ENCODE peak calls at places on chromosomes 6 and 20, in nine cellular contexts. I is fibroblast of lung, S is SK-N-SH, Z is AG09309, Q is astrocyte of the spinal cord, U is left lung, R is endodermal cell, V is fibroblast of villous mesenchyme, G is fibroblast of mammary gland. A is an unnamed sample.

GRCh38 chr6:143620461-143620860 is 57.3 kb upstream of the PHACTR2 start:
- DNase-seq in I (peak), S (no peak), Z (no peak), Q (peak), U (no peak), R (no peak), V (peak), G (peak), A (peak)

GRCh38 chr20:20360464-20360863 is 7.4 kb upstream of the INSM1 start:
- DNase-seq in I (peak), S (peak), Z (peak), Q (peak), U (no peak), R (peak), V (peak), G (peak), A (peak)

GRCh38 chr20:57429579-57430202 is 38.5 kb downstream of the RBM38 start:
- DNase-seq in I (no peak), S (no peak), Z (no peak), Q (peak), U (no peak), R (no peak), V (no peak), G (peak), A (no peak)

GRCh38 chr6:130708338-130708737 is 118.9 kb upstream of the SMLR1 start:
- DNase-seq in I (no peak), S (no peak), Z (peak), Q (no peak), U (no peak), R (no peak), V (peak), G (no peak), A (no peak)

GRCh38 chr6:100176321-100176950 is 182.4 kb upstream of the MCHR2 start:
- DNase-seq in I (peak), S (no peak), Z (peak), Q (peak), U (no peak), R (peak), V (peak), G (peak), A (peak)

GRCh38 chr6:81988446-81988845 is 236.0 kb upstream of the TENT5A start:
- DNase-seq in I (no peak), S (no peak), Z (no peak), Q (no peak), U (no peak), R (no peak), V (no peak), G (no peak), A (no peak)

GRCh38 chr6:106084973-106085686 is 1.0 kb upstream of the PRDM1 start:
- DNase-seq in I (peak), S (no peak), Z (no peak), Q (peak), U (no peak), R (no peak), V (peak), G (peak), A (no peak)

GRCh38 chr6:147547369-147547902 is 38.9 kb downstream of the SAMD5 start:
- DNase-seq in I (no peak), S (no peak), Z (no peak), Q (no peak), U (no peak), R (no peak), V (no peak), G (no peak), A (no peak)

GRCh38 chr6:157885211-157885788 is 62.3 kb downstream of the SNX9 start:
- DNase-seq in I (no peak), S (no peak), Z (no peak), Q (no peak), U (no peak), R (no peak), V (no peak), G (no peak), A (no peak)

GRCh38 chr6:1392813-1393640 is 3.7 kb downstream of the FOXF2 start:
- DNase-seq in I (peak), S (no peak), Z (no peak), Q (no peak), U (no peak), R (peak), V (no peak), G (no peak), A (no peak)

GRCh38 chr6:105781248-105781647 is 304.9 kb upstream of the PRDM1 start:
- DNase-seq in I (no peak), S (no peak), Z (no peak), Q (no peak), U (no peak), R (no peak), V (no peak), G (no peak), A (no peak)

GRCh38 chr20:39893013-39893685 is 795.9 kb downstream of the MAFB start:
- DNase-seq in I (peak), S (no peak), Z (no peak), Q (peak), U (no peak), R (no peak), V (peak), G (peak), A (peak)

GRCh38 chr6:50007821-50008220 is 14.0 kb downstream of the DEFB110 start:
- DNase-seq in I (peak), S (no peak), Z (no peak), Q (peak), U (no peak), R (no peak), V (peak), G (peak), A (peak)

GRCh38 chr6:51429042-51429712 is 610.5 kb downstream of the TFAP2B start:
- DNase-seq in I (no peak), S (no peak), Z (no peak), Q (no peak), U (no peak), R (no peak), V (no peak), G (no peak), A (no peak)

GRCh38 chr20:45971675-45972499 is at the start of gene ZNF335:
- DNase-seq in I (peak), S (peak), Z (peak), Q (peak), U (peak), R (peak), V (peak), G (peak), A (peak)
- TF ChIP-seq CTCF in I (peak), S (peak), Z (no peak), Q (no peak), U (peak), R (peak), V (peak), G (no peak), A (no peak)

DNA sequence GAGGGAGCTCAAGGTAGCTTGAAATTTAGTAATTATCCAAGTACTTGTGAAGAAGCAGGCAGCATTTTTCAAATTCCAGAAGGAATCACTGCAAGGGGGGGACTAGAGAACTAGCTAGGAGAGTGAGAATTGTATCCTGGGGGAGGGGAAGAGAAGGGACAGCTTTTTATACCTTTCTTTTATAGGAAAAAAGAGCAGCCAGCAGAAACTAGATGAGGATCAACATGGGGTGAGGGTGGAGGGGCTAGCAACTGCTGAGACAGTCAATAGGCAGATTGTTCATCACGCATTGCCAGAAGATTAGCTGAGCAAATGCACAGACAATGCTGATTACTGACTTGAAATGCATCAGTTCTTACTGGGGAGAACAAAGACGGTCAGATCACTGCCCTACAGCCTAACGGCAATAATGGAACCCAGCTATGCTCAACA is 514.3 kb upstream of the CITED2 start:
- DNase-seq in I (no peak), S (no peak), Z (no peak), Q (no peak), U (no peak), R (peak), V (no peak), G (no peak), A (no peak)
- H3K4me3 ChIP-seq in I (no peak), S (no peak), Z (no peak), Q (no peak), U (no peak), R (peak), V (no peak), G (no peak), A (no peak)

DNA sequence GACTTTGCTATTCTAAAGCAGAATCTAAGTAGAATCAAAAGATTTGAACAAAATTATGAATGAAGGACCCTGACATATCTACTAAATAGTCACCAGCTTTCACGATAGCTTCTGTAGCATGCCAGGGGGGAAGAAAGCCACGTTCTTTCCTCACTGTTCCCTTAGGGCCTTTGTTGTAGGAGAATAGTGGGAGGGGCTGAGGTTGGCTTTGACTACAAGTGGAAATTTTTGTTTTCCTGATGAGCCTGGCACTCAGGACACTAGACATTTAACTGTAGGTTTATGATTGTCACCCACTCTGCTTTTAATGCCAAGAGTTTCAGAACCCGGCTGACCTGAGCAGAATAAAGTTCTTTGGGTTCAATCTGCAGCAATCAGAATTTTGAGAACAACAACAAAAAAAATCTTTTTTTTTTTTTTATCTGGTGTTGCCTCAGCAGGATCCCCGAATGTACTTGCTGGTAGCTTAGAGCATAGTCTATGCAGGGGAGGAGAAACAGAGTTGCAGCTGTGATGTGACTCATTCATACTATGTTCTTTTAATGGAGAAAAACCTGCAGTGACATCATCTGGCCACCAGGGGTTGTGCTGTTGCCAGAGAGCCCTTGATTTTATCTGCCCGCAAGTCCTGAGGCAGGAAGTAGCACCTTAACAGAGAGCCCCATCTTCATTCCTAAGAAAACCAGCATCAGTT is 38.5 kb downstream of the TPD52L1 start:
- DNase-seq in I (peak), S (peak), Z (peak), Q (peak), U (peak), R (peak), V (peak), G (peak), A (peak)
- TF ChIP-seq CTCF in I (peak), S (peak), Z (peak), Q (peak), U (peak), R (peak), V (peak), G (peak), A (peak)

GRCh38 chr6:168968228-168968627 is 285.4 kb downstream of the THBS2 start:
- DNase-seq in I (peak), S (no peak), Z (peak), Q (peak), U (no peak), R (no peak), V (peak), G (peak), A (peak)

GRCh38 chr6:168971549-168971948 is 282.1 kb downstream of the THBS2 start:
- DNase-seq in I (no peak), S (no peak), Z (no peak), Q (no peak), U (no peak), R (no peak), V (no peak), G (no peak), A (no peak)

GRCh38 chr6:168964138-168964892 is 289.3 kb downstream of the THBS2 start:
- DNase-seq in I (no peak), S (no peak), Z (peak), Q (no peak), U (no peak), R (no peak), V (no peak), G (peak), A (no peak)

GRCh38 chr6:168967556-168967955 is 286.1 kb downstream of the THBS2 start:
- DNase-seq in I (peak), S (no peak), Z (no peak), Q (peak), U (no peak), R (no peak), V (no peak), G (peak), A (peak)

GRCh38 chr6:168968801-168969200 is 284.8 kb downstream of the THBS2 start:
- DNase-seq in I (no peak), S (no peak), Z (no peak), Q (no peak), U (no peak), R (no peak), V (no peak), G (no peak), A (no peak)
- H3K4me3 ChIP-seq in I (no peak), S (no peak), Z (no peak), Q (no peak), U (no peak), R (no peak), V (no peak), G (no peak), A (no peak)

GRCh38 chr6:87483929-87484328 is 11.2 kb downstream of the SLC35A1 start:
- DNase-seq in I (peak), S (peak), Z (no peak), Q (peak), U (no peak), R (peak), V (peak), G (peak), A (peak)
- TF ChIP-seq CTCF in I (no peak), S (peak), Z (no peak), Q (no peak), U (no peak), R (peak), V (peak), G (peak), A (no peak)

DNA sequence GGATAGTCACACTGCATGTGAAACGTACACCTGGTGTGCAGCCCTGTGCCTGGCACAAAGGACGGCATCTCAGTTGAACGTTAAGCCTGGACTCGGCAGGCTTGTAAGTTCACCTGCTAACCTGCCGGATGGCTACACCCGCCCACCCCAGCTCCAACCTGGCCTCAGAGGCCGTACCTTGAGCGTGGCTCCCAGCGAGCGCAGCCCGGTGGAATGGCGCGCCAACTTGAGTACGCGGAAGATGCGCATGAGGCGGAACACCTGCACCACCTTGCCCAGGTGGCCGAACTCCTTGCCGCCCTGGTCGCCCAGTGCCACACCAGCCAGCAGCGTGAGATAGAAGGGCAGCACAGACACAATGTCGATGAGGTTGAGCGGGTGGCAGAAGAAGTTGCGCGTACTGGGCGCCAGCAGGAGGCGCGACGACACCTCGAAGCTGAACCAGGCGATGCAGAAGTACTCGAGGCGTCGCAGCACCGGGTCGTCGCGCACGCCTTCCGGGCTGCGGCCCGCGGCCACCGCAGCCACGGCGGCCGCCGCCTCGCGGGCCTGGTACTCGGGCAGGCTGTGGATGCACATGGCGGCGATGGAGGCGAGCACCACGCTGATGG is 3.3 kb downstream of the KCNS1 start:
- DNase-seq in I (peak), S (peak), Z (no peak), Q (peak), U (peak), R (no peak), V (peak), G (peak), A (no peak)
- H3K4me3 ChIP-seq in I (no peak), S (no peak), Z (no peak), Q (no peak), U (no peak), R (no peak), V (no peak), G (no peak), A (peak)

A was measured in astrocyte of the cerebellum.